ENCODE peak calls at places on chromosome 5, in nine cellular contexts. L is ELR; C is activated T-helper 1 cell treated with anti-CD3 and anti-CD28 coated beads, Interleukin-2, amount 50 U/mL, for 16 hours; B is stimulated activated CD8-positive, alpha-beta memory T cell treated with anti-CD3 and anti-CD28 coated beads, Interleukin-12 subunit alpha, Interleukin-12 subunit beta, amount 100 ng/mL, for 4 hours; W is OCI-LY7; V is germinal center; T is uterus; S is lung; Y is kidney glomerular epithelial cell. D is an unnamed sample.

GRCh38 chr5:109921735-109922395 is 232.1 kb downstream of the MAN2A1 start:
- DNase-seq in C (peak; percentile 23), V (no peak), Y (no peak), S (peak; percentile 61), B (peak; percentile 8), L (no peak), W (peak; percentile 93), T (no peak), D (no peak)

GRCh38 chr5:16888694-16889124 is 47.4 kb downstream of the MYO10 start:
- DNase-seq in V (no peak), W (no peak), S (no peak), Y (peak; percentile 22), C (no peak), L (peak; percentile 85), B (no peak), T (no peak), D (no peak)

GRCh38 chr5:128084228-128085167 is 932 bp downstream of the SLC12A2 start:
- DNase-seq in C (peak; percentile 21), B (peak; percentile 28), Y (peak; percentile 20), V (peak; percentile 38), T (peak; percentile 33), W (peak; percentile 64), L (peak; percentile 54), S (peak; percentile 37), D (peak; percentile 50)

GRCh38 chr5:169591636-169592035 is 8.1 kb downstream of the SPDL1 start:
- DNase-seq in T (no peak), B (no peak), S (no peak), V (no peak), W (no peak), Y (no peak), C (no peak), L (no peak), D (no peak)

GRCh38 chr5:34914671-34915138 is 599 bp downstream of the RAD1 start:
- DNase-seq in B (no peak), L (peak; percentile 58), C (no peak), T (peak; percentile 26), Y (no peak), V (peak; percentile 8), W (peak; percentile 44), S (no peak), D (no peak)

GRCh38 chr5:147554285-147554817 is 44.5 kb upstream of the DPYSL3 start:
- DNase-seq in Y (peak; percentile 65), T (peak; percentile 45), C (no peak), W (no peak), B (no peak), L (peak; percentile 40), V (no peak), S (no peak), D (peak; percentile 26)

GRCh38 chr5:179326176-179326997 is 18.9 kb downstream of the ADAMTS2 start:
- DNase-seq in S (no peak), V (no peak), B (no peak), W (no peak), T (peak; percentile 86), Y (no peak), L (peak; percentile 62), C (no peak), D (no peak)

GRCh38 chr5:33843579-33843978 is 48.2 kb downstream of the ADAMTS12 start:
- DNase-seq in T (no peak), C (no peak), Y (no peak), L (peak; percentile 96), V (no peak), W (no peak), S (no peak), B (no peak), D (no peak)

GRCh38 chr5:56123531-56124243 is 109.4 kb downstream of the ANKRD55 start:
- DNase-seq in Y (peak; percentile 99), W (no peak), S (peak; percentile 59), C (no peak), B (no peak), V (no peak), L (peak; percentile 99), T (peak; percentile 47), D (peak; percentile 93)

GRCh38 chr5:16791036-16791705 is 144.9 kb downstream of the MYO10 start:
- DNase-seq in V (peak; percentile 43), B (no peak), C (no peak), Y (peak; percentile 56), S (no peak), W (peak; percentile 37), T (peak; percentile 29), L (peak; percentile 76), D (peak; percentile 67)

GRCh38 chr5:137181685-137182084 is 317.4 kb downstream of the SPOCK1 start:
- DNase-seq in T (no peak), C (no peak), V (no peak), S (no peak), B (no peak), L (no peak), W (no peak), Y (no peak), D (no peak)

GRCh38 chr5:151270599-151270998 is 17.6 kb downstream of the GM2A start:
- DNase-seq in C (no peak), W (no peak), S (no peak), V (no peak), L (peak; percentile 82), B (no peak), T (no peak), Y (peak; percentile 59), D (no peak)

GRCh38 chr5:148394587-148395019 is 10.8 kb downstream of the FBXO38 start:
- DNase-seq in B (no peak), S (no peak), Y (no peak), W (no peak), V (no peak), T (no peak), C (no peak), L (no peak), D (no peak)

GRCh38 chr5:32357678-32358077 is 44.9 kb upstream of the MTMR12 start:
- DNase-seq in S (no peak), V (no peak), W (no peak), Y (no peak), C (no peak), B (no peak), L (no peak), T (no peak), D (no peak)

GRCh38 chr5:42337143-42337542 is 86.1 kb upstream of the GHR start:
- DNase-seq in V (no peak), S (no peak), W (no peak), C (no peak), T (no peak), B (no peak), L (no peak), Y (no peak), D (no peak)